ENCODE peak calls at places on chromosomes 5 and 9, in six cellular contexts. Z is fibroblast of lung; I is foreskin fibroblast; X is lower lobe of right lung; O is GM13977; V is CD4-positive, alpha-beta T cell. U is an unnamed sample.

GRCh38 chr5:133460172-133460758 is 152.1 kb downstream of the FSTL4 start:
- DNase-seq in Z (no peak), I (no peak), X (no peak), O (peak), V (peak), U (peak)

GRCh38 chr5:16866795-16867584 is 69.1 kb downstream of the MYO10 start:
- DNase-seq in Z (peak), X (peak), I (no peak), O (no peak), V (no peak), U (no peak)

GRCh38 chr9:110364451-110364850 is 26.8 kb upstream of the TXNDC8 start:
- DNase-seq in O (no peak), X (no peak), V (no peak), I (no peak), Z (no peak), U (no peak)

GRCh38 chr5:135921388-135921787 is 25.7 kb upstream of the IL9 start:
- DNase-seq in V (no peak), X (no peak), O (no peak), Z (no peak), I (peak), U (no peak)

GRCh38 chr5:94308442-94308841 is 310.0 kb downstream of the KIAA0825 start:
- DNase-seq in O (no peak), Z (no peak), I (no peak), X (no peak), V (no peak), U (no peak)

GRCh38 chr9:84538879-84539278 is 130.7 kb upstream of the NTRK2 start:
- DNase-seq in X (no peak), O (no peak), I (no peak), V (no peak), Z (no peak), U (no peak)

GRCh38 chr5:68116408-68116807 is 99.1 kb upstream of the PIK3R1 start:
- DNase-seq in O (no peak), Z (no peak), X (no peak), I (no peak), V (no peak), U (no peak)

GRCh38 chr9:77708416-77708815 is 60.3 kb upstream of the GNA14 start:
- DNase-seq in V (no peak), O (no peak), X (no peak), I (peak), Z (peak), U (no peak)

GRCh38 chr5:131324311-131324710 is 60.5 kb downstream of the CDC42SE2 start:
- DNase-seq in X (no peak), I (no peak), V (no peak), O (no peak), Z (no peak), U (no peak)

GRCh38 chr5:61805101-61805500 is 473.0 kb downstream of the ZSWIM6 start:
- DNase-seq in O (no peak), I (peak), V (no peak), Z (peak), X (no peak), U (no peak)

GRCh38 chr5:126253406-126253805 is 169.8 kb upstream of the GRAMD2B start:
- DNase-seq in I (no peak), Z (no peak), O (no peak), X (no peak), V (no peak), U (no peak)

GRCh38 chr9:84261082-84261746 is 79.3 kb downstream of the SLC28A3 start:
- DNase-seq in Z (peak), I (peak), V (peak), O (peak), X (peak), U (peak)

GRCh38 chr9:121485618-121486531 is 13.8 kb downstream of the GGTA1 start:
- DNase-seq in Z (no peak), I (no peak), O (no peak), V (no peak), X (no peak), U (no peak)

GRCh38 chr9:127612993-127613954 is 1.2 kb downstream of the STXBP1 start:
- DNase-seq in I (peak), V (peak), Z (peak), X (peak), O (no peak), U (peak)

GRCh38 chr9:129458663-129459549 is 162.0 kb downstream of the C9orf50 start:
- DNase-seq in Z (no peak), V (peak), X (peak), O (peak), I (no peak), U (peak)

GRCh38 chr5:97629281-97629680 is 446.2 kb upstream of the RIOK2 start:
- DNase-seq in Z (peak), I (peak), V (no peak), X (no peak), O (no peak), U (no peak)

GRCh38 chr9:116482740-116483139 is 204.4 kb upstream of the TRIM32 start:
- DNase-seq in I (no peak), O (no peak), V (no peak), X (no peak), Z (peak), U (no peak)

GRCh38 chr9:72772641-72773040 is 180.2 kb downstream of the ALDH1A1 start:
- DNase-seq in O (no peak), X (no peak), Z (peak), V (no peak), I (peak), U (no peak)

GRCh38 chr9:29640507-29640906 is 2067.2 kb upstream of the C9orf72 start:
- DNase-seq in O (no peak), V (no peak), X (no peak), Z (no peak), I (no peak), U (no peak)

GRCh38 chr5:83364322-83365299 is 106.9 kb upstream of the VCAN start:
- DNase-seq in O (peak), Z (no peak), I (no peak), V (no peak), X (no peak), U (no peak)

GRCh38 chr5:42614509-42614908 is 142.1 kb upstream of the CCDC152 start:
- DNase-seq in O (no peak), V (no peak), Z (peak), X (no peak), I (peak), U (no peak)

GRCh38 chr5:148532962-148533670 is 121.2 kb downstream of the HTR4 start:
- DNase-seq in I (no peak), V (no peak), X (no peak), Z (no peak), O (no peak), U (no peak)

GRCh38 chr9:109411818-109412352 is 86.2 kb downstream of the PTPN3 start:
- DNase-seq in I (peak), O (peak), V (no peak), X (no peak), Z (peak), U (no peak)

GRCh38 chr5:139147743-139148079 is 50.5 kb downstream of the SIL1 start:
- DNase-seq in Z (peak), I (peak), X (peak), V (no peak), O (no peak), U (no peak)

GRCh38 chr9:14561929-14562386 is 131.3 kb downstream of the ZDHHC21 start:
- DNase-seq in V (no peak), I (no peak), Z (no peak), X (no peak), O (no peak), U (no peak)

GRCh38 chr5:3607541-3608147 is 12.0 kb downstream of the IRX1 start:
- DNase-seq in Z (peak), V (no peak), O (no peak), X (no peak), I (no peak), U (no peak)

GRCh38 chr9:137217276-137218211 is 4.5 kb downstream of the RNF208 start:
- DNase-seq in V (no peak), I (no peak), O (no peak), X (peak), Z (no peak), U (no peak)

GRCh38 chr5:91541696-91542095 is 158.6 kb upstream of the ARRDC3 start:
- DNase-seq in Z (peak), O (no peak), I (peak), V (no peak), X (no peak), U (no peak)

GRCh38 chr5:157172408-157172807 is 6.3 kb upstream of the GARIN3 start:
- DNase-seq in Z (no peak), I (no peak), V (peak), O (peak), X (no peak), U (peak)

GRCh38 chr5:149605998-149606721 is 24.9 kb downstream of the ARHGEF37 start:
- DNase-seq in X (no peak), I (peak), O (peak), V (no peak), Z (peak), U (no peak)

GRCh38 chr5:135246923-135247795 is 151.9 kb downstream of the MACROH2A1 start:
- DNase-seq in V (no peak), I (peak), O (no peak), Z (peak), X (no peak), U (no peak)

GRCh38 chr5:170408189-170408588 is 19.0 kb upstream of the KCNMB1 start:
- DNase-seq in O (no peak), I (no peak), X (no peak), Z (peak), V (no peak), U (no peak)

GRCh38 chr5:62732677-62733121 is 154.1 kb downstream of the LRRC70 start:
- DNase-seq in O (no peak), X (no peak), I (no peak), V (no peak), Z (peak), U (no peak)

GRCh38 chr5:171710451-171711024 is 75.1 kb upstream of the SMIM23 start:
- DNase-seq in Z (no peak), X (no peak), V (no peak), I (no peak), O (no peak), U (no peak)

DNA sequence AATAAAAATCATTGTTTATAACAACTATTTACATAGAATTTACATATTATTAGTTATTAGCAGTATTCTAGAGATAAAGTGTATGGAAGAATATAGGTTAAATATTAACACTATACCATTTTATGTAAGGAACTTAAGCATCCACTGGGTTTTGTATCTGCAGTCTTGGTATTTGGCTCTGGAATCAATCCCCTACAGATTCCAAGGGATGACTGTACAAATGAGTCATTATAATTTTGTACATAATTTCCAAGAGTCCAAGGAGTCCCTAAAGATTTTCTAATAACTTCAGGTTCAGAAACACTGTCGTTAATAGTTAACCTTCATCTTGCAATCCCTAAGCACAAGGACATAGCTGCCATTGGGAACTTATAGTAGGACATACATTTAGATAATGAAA is 254.8 kb upstream of the PDE4D start:
- DNase-seq in Z (peak), V (no peak), O (no peak), X (no peak), I (peak), U (no peak)
- TF ChIP-seq CTCF in Z (no peak), V (no peak), O (no peak), X (no peak), I (no peak), U (no peak)

DNA sequence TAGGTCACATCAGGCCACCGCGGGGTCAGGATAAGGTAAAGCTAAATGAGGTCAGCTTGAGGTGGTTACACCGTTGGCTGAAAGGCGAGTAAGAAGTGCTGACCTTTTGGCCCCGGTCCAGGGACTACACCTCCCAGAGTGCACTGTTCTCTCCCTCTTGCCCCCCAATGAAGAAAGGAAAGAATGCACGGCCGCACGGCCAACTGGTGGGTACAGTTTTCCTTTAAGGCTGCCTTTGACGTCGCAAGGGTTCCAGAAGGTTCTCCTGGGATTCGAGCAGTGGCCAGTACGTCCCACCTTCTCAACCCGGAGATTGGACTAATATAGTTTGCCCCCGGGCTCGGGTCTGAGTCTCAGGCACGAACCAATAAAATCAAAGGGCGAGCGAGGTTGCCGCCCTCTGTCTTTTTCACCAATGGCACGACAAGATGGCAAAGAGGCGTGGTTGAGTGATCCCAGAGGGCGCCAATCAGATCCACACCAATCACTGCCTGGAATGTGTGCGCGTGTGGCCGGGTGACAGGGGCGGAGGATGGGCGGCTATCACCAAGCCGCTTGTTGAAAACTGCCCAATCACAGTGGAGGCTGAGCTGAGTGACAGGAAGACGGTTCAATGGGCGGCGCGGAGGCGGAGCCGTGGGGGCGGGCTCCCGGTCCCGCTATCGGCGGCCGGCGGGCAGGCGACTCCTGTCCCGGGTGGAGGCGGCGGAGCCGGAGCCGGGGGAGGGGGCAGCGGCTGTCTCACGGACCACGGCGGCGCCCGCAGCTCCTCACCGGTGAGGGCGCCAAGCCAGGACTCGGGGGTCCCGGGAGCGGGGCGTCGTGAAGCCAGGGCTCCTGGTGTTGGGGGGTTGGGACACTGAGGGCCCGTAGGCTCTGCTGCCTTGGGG is at the start of gene DNAJB5:
- DNase-seq in V (peak), X (peak), Z (peak), I (peak), O (peak), U (peak)
- TF ChIP-seq CTCF in V (no peak), X (no peak), Z (no peak), I (no peak), O (no peak), U (no peak)

GRCh38 chr5:141504216-141504615 is 15.3 kb downstream of the PCDHGC5 start:
- DNase-seq in X (no peak), V (no peak), Z (no peak), I (no peak), O (peak), U (no peak)
- TF ChIP-seq CTCF in X (no peak), V (no peak), Z (no peak), I (no peak), O (no peak), U (no peak)

DNA sequence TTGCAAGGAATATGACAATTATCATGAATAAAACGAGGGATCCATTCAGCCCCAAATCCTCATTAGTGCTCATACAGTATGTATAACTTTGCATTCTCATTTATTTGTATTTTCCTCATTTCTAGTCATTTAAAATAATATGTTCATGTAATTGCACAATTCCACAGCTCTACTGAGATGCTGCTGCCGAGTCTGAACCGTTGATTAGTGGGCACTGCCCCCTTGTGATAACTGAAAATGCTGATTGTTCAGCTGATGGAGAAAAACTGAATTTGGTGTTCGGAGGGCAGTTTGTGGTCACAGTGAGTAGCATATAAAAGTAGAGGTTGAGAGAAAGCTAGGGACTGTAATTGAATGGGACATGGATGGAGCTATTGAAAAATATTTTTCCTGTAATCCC is 12.2 kb upstream of the GPR151 start:
- DNase-seq in X (no peak), I (no peak), Z (no peak), V (no peak), O (no peak), U (no peak)
- TF ChIP-seq CTCF in X (no peak), I (no peak), Z (no peak), V (no peak), O (no peak), U (no peak)

GRCh38 chr9:74309654-74310053 is 187.5 kb upstream of the RORB start:
- DNase-seq in V (no peak), X (no peak), Z (no peak), O (no peak), I (no peak), U (no peak)
- TF ChIP-seq CTCF in V (no peak), X (no peak), Z (no peak), O (no peak), I (no peak), U (no peak)